ENCODE peak calls at places on chromosomes 11 and 22, in ten cellular contexts. F is GM12878, Q is neuronal stem cell, Z is NCI-H524 treated with DMSO at 0.1 percent for 48 hours, J is right lobe of liver, Y is HEK293T, B is lower lobe of right lung, G is lung microvascular endothelial cell, C is AG08396, L is mammary epithelial cell. M is an unnamed sample.

GRCh38 chr11:65589444-65590239 is 6.0 kb downstream of the KCNK7 start:
- DNase-seq in F (no peak), Q (no peak), Z (no peak), J (no peak), Y (no peak), B (no peak), G (no peak), C (no peak), L (no peak), M (no peak)

GRCh38 chr11:3882671-3883070 is 27.2 kb downstream of the STIM1 start:
- DNase-seq in F (no peak), Q (no peak), Z (no peak), J (no peak), Y (no peak), B (no peak), G (no peak), C (no peak), L (no peak), M (no peak)

GRCh38 chr22:46149998-46150549 is at the start of gene PPARA:
- DNase-seq in F (no peak), Q (peak), Z (no peak), J (peak), Y (peak), B (peak), G (peak), C (peak), L (peak), M (peak)

GRCh38 chr11:75185866-75186265 is 35.0 kb downstream of the SLCO2B1 start:
- DNase-seq in F (no peak), Q (no peak), Z (no peak), J (no peak), Y (no peak), B (no peak), G (no peak), C (no peak), L (no peak), M (no peak)

GRCh38 chr22:45199723-45200122 is 36.0 kb downstream of the NUP50 start:
- DNase-seq in F (no peak), Q (no peak), Z (no peak), J (no peak), Y (no peak), B (peak), G (no peak), C (no peak), L (no peak), M (no peak)

GRCh38 chr11:131737357-131737756 is 366.9 kb downstream of the NTM start:
- DNase-seq in F (no peak), Q (no peak), Z (no peak), J (no peak), Y (no peak), B (no peak), G (no peak), C (no peak), L (no peak), M (no peak)

GRCh38 chr11:128796275-128796674 is 70.8 kb downstream of the KCNJ1 start:
- DNase-seq in F (peak), Q (no peak), Z (no peak), J (no peak), Y (no peak), B (no peak), G (no peak), C (no peak), L (peak), M (no peak)

GRCh38 chr11:119306373-119306890 is 10.5 kb downstream of the MCAM start:
- DNase-seq in F (no peak), Q (no peak), Z (no peak), J (no peak), Y (no peak), B (no peak), G (no peak), C (no peak), L (no peak), M (no peak)

GRCh38 chr11:88357323-88358039 is 19.9 kb upstream of the CTSC start:
- DNase-seq in F (peak), Q (no peak), Z (no peak), J (no peak), Y (peak), B (no peak), G (no peak), C (no peak), L (no peak), M (no peak)

GRCh38 chr11:113885897-113886296 is 10.5 kb upstream of the USP28 start:
- DNase-seq in F (no peak), Q (no peak), Z (no peak), J (no peak), Y (peak), B (no peak), G (no peak), C (no peak), L (no peak), M (no peak)